ENCODE peak calls at places on chromosomes 16 and 17, in seven cellular contexts. D is neural progenitor cell, W is IMR-90, K is heart right ventricle, M is lung, Q is left ventricle myocardium inferior, R is GM23248. Y is an unnamed sample. For H3K36me3 and H3K4me1, the result is how much of the 10 kb centered on the place peaks cover.

GRCh38 chr16:87218281-87219055 is 98.7 kb downstream of the C16orf95 start:
- DNase-seq in D (no peak), W (no peak), K (no peak), M (no peak), Q (no peak), R (no peak), Y (no peak)

GRCh38 chr17:15947331-15947730 is 2.4 kb downstream of the ADORA2B start:
- DNase-seq in D (no peak), W (peak), K (no peak), M (no peak), Q (no peak), R (peak), Y (no peak)

GRCh38 chr17:79396696-79397095 is 214.2 kb downstream of the RBFOX3 start:
- DNase-seq in D (no peak), W (no peak), K (no peak), M (no peak), Q (no peak), R (no peak), Y (no peak)

GRCh38 chr16:27332105-27332504 is 18.3 kb downstream of the IL4R start:
- DNase-seq in D (no peak), W (no peak), K (peak), M (no peak), Q (no peak), R (no peak), Y (no peak)

GRCh38 chr17:81703747-81704654 is 834 bp downstream of the MRPL12 start:
- DNase-seq in D (no peak), W (no peak), K (no peak), M (no peak), Q (no peak), R (peak), Y (no peak)

GRCh38 chr17:56973520-56973919 is 4.4 kb upstream of the SCPEP1 start:
- DNase-seq in D (no peak), W (peak), K (no peak), M (peak), Q (no peak), R (peak), Y (no peak)

GRCh38 chr16:76197925-76198324 is 79.3 kb upstream of the CNTNAP4 start:
- DNase-seq in D (no peak), W (no peak), K (no peak), M (no peak), Q (no peak), R (no peak), Y (no peak)

GRCh38 chr17:8673621-8674020 is 43.1 kb upstream of the MYH10 start:
- DNase-seq in D (no peak), W (peak), K (peak), M (no peak), Q (no peak), R (peak), Y (no peak)

GRCh38 chr17:1916339-1916738 is 86.5 kb downstream of the RPA1 start:
- DNase-seq in D (no peak), W (no peak), K (no peak), M (no peak), Q (no peak), R (no peak), Y (peak)

GRCh38 chr17:77609553-77610517 is 348.7 kb upstream of the TNRC6C start:
- DNase-seq in D (no peak), W (no peak), K (no peak), M (no peak), Q (no peak), R (peak), Y (no peak)

GRCh38 chr16:23288209-23288608 is 13.9 kb upstream of the SCNN1B start:
- DNase-seq in D (no peak), W (no peak), K (no peak), M (no peak), Q (no peak), R (peak), Y (no peak)

GRCh38 chr16:66152841-66153525 is 213.5 kb upstream of the CDH5 start:
- DNase-seq in D (no peak), W (peak), K (no peak), M (no peak), Q (no peak), R (peak), Y (no peak)

GRCh38 chr17:68399638-68400403 is 57.5 kb downstream of the WIPI1 start:
- DNase-seq in D (no peak), W (peak), K (no peak), M (peak), Q (no peak), R (peak), Y (no peak)

GRCh38 chr16:66908116-66908515 is 10.6 kb downstream of the CDH16 start:
- DNase-seq in D (no peak), W (no peak), K (no peak), M (no peak), Q (no peak), R (no peak), Y (no peak)

GRCh38 chr16:86240716-86241363 is 269.5 kb upstream of the FOXF1 start:
- DNase-seq in D (no peak), W (no peak), K (no peak), M (no peak), Q (no peak), R (no peak), Y (no peak)

GRCh38 chr17:66873962-66874361 is 39.0 kb downstream of the CACNG5 start:
- DNase-seq in D (no peak), W (no peak), K (no peak), M (no peak), Q (no peak), R (no peak), Y (no peak)

GRCh38 chr17:57955183-57955952 is at the start of gene CUEDC1:
- DNase-seq in D (peak), W (peak), K (peak), M (peak), Q (peak), R (peak), Y (peak)

GRCh38 chr17:67829331-67829730 is 4.0 kb downstream of the BPTF start:
- DNase-seq in D (peak), W (no peak), K (no peak), M (no peak), Q (no peak), R (peak), Y (no peak)

GRCh38 chr16:11050954-11051353 is 106.6 kb downstream of the CLEC16A start:
- DNase-seq in D (no peak), W (no peak), K (no peak), M (no peak), Q (no peak), R (no peak), Y (no peak)

GRCh38 chr17:55625516-55625915 is 97.1 kb downstream of the TMEM100 start:
- DNase-seq in D (no peak), W (no peak), K (no peak), M (no peak), Q (no peak), R (no peak), Y (no peak)

GRCh38 chr17:81315170-81315884 is 20.2 kb upstream of the SLC38A10 start:
- DNase-seq in D (no peak), W (no peak), K (no peak), M (no peak), Q (no peak), R (no peak), Y (no peak)

GRCh38 chr16:3059041-3059722 is 6.3 kb upstream of the IL32 start:
- DNase-seq in D (peak), W (peak), K (peak), M (peak), Q (peak), R (peak), Y (peak)

GRCh38 chr17:15092762-15093161 is 172.4 kb downstream of the PMP22 start:
- DNase-seq in D (no peak), W (peak), K (no peak), M (no peak), Q (no peak), R (peak), Y (no peak)

GRCh38 chr17:42617956-42618431 is 8.5 kb downstream of the TUBG1 start:
- DNase-seq in D (no peak), W (no peak), K (no peak), M (no peak), Q (no peak), R (no peak), Y (no peak)

GRCh38 chr16:55496509-55497145 is 12.2 kb upstream of the LPCAT2 start:
- DNase-seq in D (no peak), W (no peak), K (no peak), M (peak), Q (no peak), R (no peak), Y (no peak)
- H3K36me3 ChIP-seq in D (under half), W (half or more), K (under half), M (under half), Q (under half), R (half or more), Y (under half)

GRCh38 chr17:37702605-37703004 is 42.3 kb downstream of the HNF1B start:
- DNase-seq in D (no peak), W (peak), K (no peak), M (no peak), Q (no peak), R (peak), Y (no peak)
- H3K4me1 ChIP-seq in D (under half), W (under half), K (under half), M (under half), Q (under half), R (under half), Y (under half)

GRCh38 chr16:68289202-68289601 is 21.5 kb downstream of the SLC7A6OS start:
- DNase-seq in D (no peak), W (no peak), K (no peak), M (no peak), Q (no peak), R (no peak), Y (no peak)

GRCh38 chr16:68287276-68288251 is 23.2 kb downstream of the SLC7A6OS start:
- DNase-seq in D (no peak), W (peak), K (peak), M (peak), Q (peak), R (peak), Y (peak)

GRCh38 chr16:68289621-68290329 is 21.0 kb downstream of the SLC7A6OS start:
- DNase-seq in D (no peak), W (no peak), K (no peak), M (no peak), Q (no peak), R (peak), Y (no peak)

GRCh38 chr16:68286153-68287074 is 22.1 kb downstream of the SLC7A6 start:
- DNase-seq in D (no peak), W (no peak), K (no peak), M (no peak), Q (no peak), R (no peak), Y (no peak)

DNA sequence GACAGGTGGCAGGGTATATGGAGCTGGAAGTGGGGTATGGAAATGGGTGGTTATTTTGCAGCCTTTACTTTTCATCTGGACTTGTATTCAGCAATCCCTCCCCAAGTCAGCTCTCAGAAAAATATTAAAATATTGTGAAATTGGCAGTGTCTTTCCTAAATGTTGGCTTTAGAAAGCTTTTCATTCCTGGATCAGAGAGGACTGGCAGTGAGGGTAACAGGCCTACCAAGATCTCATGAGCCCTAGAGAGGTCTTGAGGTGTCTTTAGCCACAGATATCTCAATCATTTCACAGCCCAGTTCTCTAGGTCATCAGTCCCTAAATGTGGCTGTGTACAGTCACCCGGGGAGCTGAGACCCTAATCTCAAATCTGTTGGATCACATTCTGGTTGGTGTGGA is 22.5 kb downstream of the SLC7A6OS start:
- DNase-seq in D (no peak), W (no peak), K (no peak), M (no peak), Q (no peak), R (no peak), Y (no peak)
- H3K36me3 ChIP-seq in D (under half), W (under half), K (under half), M (under half), Q (under half), R (under half), Y (under half)

DNA sequence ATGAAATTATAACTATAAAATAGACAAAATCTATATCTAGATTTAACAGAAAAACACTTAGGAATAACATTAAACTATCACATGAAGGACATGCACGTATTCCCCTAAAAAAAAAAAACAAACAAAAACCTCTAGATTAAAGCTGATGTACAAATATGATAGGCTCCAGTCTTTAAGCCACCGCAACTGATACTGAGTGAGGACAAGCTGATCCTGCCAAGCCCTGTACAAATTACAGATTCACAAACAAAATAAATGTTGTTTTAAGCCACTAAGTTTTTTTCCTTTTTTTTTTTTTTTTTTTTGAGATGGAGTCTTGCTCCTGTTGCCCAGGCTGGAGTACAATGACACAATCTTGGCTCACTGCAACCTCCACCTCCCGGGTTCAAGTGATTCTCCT is 35.3 kb downstream of the SMURF2 start:
- DNase-seq in D (no peak), W (no peak), K (no peak), M (no peak), Q (no peak), R (no peak), Y (no peak)
- H3K4me1 ChIP-seq in D (under half), W (under half), K (half or more), M (under half), Q (half or more), R (half or more), Y (under half)

DNA sequence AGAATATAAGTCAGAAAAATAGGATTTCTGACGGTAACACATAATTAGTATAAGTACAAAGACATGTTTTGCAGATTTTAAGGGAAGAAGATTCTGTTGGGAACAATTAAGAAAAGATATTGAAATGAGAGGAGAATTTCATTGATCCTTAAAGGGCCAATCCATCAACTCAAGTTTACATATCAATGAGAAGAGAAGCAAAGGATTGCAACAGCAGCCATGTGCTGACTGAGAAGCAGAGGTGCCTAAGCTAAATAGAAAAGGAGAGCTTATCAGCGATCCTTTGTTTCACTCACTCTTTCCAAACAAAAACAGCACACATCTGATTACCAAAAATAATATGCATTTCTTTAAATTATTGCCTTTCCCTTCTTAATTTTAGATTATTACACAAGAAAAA is 94.6 kb downstream of the ITFG1 start:
- DNase-seq in D (peak), W (no peak), K (no peak), M (no peak), Q (no peak), R (no peak), Y (no peak)
- H3K36me3 ChIP-seq in D (under half), W (under half), K (under half), M (under half), Q (under half), R (under half), Y (under half)

GRCh38 chr17:7215136-7215638 is 4.4 kb downstream of the DLG4 start:
- DNase-seq in D (no peak), W (no peak), K (no peak), M (no peak), Q (no peak), R (no peak), Y (no peak)

GRCh38 chr17:7217113-7217987 is 2.3 kb downstream of the DLG4 start:
- DNase-seq in D (peak), W (peak), K (peak), M (no peak), Q (peak), R (peak), Y (peak)

GRCh38 chr17:7215652-7216139 is 3.9 kb downstream of the DLG4 start:
- DNase-seq in D (peak), W (peak), K (no peak), M (no peak), Q (no peak), R (peak), Y (no peak)

GRCh38 chr17:7218166-7218565 is 1.5 kb downstream of the DLG4 start:
- DNase-seq in D (no peak), W (no peak), K (no peak), M (no peak), Q (no peak), R (no peak), Y (no peak)

DNA sequence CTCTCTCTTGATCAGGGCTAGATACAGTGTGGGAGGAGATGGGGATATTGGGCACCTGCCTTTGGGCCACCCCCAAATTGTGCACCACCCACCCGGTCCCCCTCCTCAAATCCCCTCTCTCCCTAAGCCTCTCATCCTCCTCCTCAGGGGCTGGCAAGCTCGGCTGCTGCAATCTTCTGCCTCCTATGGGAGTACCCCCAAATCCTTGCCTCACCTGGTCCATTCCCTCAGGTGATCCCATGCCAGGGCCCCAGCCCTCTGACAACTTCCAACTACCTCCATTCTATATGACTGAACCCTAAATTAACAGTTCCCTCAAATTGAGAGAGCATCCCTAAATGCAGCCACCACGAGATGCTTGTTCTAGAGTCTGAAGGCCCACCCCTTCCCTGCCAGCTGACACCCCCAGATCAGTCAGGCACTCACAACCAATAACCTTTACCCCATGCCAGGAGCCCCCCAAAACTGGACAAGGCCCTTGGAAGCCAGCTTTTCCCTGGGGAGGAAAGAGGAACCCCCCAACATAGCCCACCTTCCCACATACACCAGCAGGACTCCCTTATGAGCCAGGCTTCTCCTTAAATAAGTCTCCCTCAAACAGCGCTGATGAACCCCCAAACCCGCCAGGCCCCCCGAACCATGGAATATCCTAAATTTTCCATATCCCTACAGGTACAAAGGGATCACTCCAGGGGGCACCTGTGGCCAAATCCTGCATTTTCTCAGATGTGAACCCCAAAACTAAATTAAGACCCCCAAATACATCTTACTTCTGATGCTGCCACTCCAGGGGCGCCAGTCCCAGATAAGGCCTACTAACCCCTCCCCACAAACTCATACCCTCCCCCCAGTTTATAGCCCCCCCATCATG is 3.2 kb downstream of the DLG4 start:
- DNase-seq in D (no peak), W (no peak), K (no peak), M (no peak), Q (no peak), R (peak), Y (peak)
- H3K4me1 ChIP-seq in D (half or more), W (under half), K (half or more), M (under half), Q (half or more), R (under half), Y (under half)

GRCh38 chr17:5014357-5014756 is 16.6 kb downstream of the KIF1C start:
- DNase-seq in D (no peak), W (no peak), K (no peak), M (no peak), Q (no peak), R (peak), Y (no peak)

DNA sequence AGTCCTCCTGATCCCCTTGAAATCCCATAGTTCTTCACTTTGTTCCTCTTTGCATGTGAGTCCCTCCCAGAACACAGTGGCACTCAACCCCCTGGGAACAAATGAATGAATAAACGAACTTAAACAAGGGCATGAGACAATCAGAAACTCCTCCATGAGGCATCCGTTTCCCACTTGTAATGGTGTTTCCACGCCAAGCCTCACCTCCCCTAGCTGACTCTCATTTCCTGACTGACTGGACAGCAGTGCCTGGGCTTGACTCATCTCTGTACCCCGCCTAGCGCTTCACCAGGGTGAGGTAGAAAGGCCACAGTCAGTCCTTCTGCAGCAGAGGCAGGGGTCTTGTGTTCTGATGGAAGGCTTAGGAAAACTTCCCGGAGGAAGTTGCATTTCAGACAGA is 14.2 kb downstream of the KIF1C start:
- DNase-seq in D (no peak), W (peak), K (no peak), M (no peak), Q (no peak), R (peak), Y (no peak)
- H3K36me3 ChIP-seq in D (under half), W (half or more), K (under half), M (under half), Q (half or more), R (under half), Y (under half)

DNA sequence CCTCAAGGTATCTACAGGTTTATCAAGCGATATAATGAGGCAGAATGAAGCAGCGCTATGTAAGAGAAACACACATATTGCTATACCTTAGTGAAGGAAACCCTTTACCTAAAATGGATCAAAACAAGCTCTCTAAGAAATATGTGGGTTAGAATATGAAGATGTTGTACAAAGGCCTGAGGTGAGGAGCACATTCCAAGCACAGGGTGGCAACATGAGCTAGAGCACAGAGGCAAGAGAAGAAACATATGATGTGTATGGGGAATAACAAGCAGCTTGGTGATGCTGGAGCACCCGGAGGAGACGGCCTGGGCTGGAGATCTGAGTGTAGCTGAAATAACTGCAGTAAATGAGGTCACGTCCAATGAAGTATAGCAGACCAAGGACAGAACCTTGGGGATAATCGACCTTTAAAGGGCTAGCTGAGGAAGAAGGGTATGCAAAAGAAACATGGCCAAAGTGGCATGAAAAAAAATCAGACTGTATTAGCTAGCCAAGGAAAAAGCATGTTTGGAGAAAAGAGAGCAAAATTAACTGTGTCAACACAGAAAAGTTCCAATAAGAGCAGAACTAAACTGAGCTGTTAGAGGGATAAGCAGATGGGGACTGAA is 44.0 kb downstream of the MARVELD3 start:
- DNase-seq in D (no peak), W (no peak), K (no peak), M (no peak), Q (no peak), R (no peak), Y (no peak)
- H3K4me1 ChIP-seq in D (under half), W (under half), K (under half), M (under half), Q (under half), R (under half), Y (under half)

Y was measured in pancreas.